ENCODE peak calls at places on chromosomes 11 and 22, in ten cellular contexts. D is activated naive CD4-positive, alpha-beta T cell treated with anti-CD3 and anti-CD28 coated beads for 36 hours; R is AG08396; T is H4; H is T-helper 1 cell; P is iPS-NIHi11; G is non-pigmented ciliary epithelial cell; L is lung; O is AG20443; J is effector memory CD4-positive, alpha-beta T cell. E is an unnamed sample.

GRCh38 chr11:130909650-130910049 is 6.6 kb downstream of the SNX19 start:
- DNase-seq in J (no peak), L (no peak), R (no peak), P (no peak), D (no peak), G (no peak), O (peak), T (no peak), H (no peak), E (no peak)

GRCh38 chr11:11463397-11463796 is 110.3 kb upstream of the CSNK2A3 start:
- DNase-seq in O (no peak), J (no peak), P (no peak), L (no peak), D (no peak), G (no peak), T (no peak), H (no peak), R (no peak), E (peak)

GRCh38 chr11:1701041-1701807 is 4.2 kb downstream of the KRTAP5-6 start:
- DNase-seq in D (no peak), H (no peak), J (no peak), R (no peak), O (no peak), L (no peak), G (no peak), T (no peak), P (peak), E (no peak)

GRCh38 chr22:27405672-27406388 is 395.7 kb downstream of the MN1 start:
- DNase-seq in T (peak), G (no peak), J (no peak), H (no peak), L (peak), P (peak), O (peak), R (peak), D (peak), E (peak)

GRCh38 chr22:43343262-43343988 is at the start of gene SCUBE1:
- DNase-seq in T (no peak), J (peak), R (peak), L (peak), G (no peak), P (peak), H (no peak), D (peak), O (peak), E (peak)

GRCh38 chr11:58316142-58316541 is 42.7 kb downstream of the OR5B17 start:
- DNase-seq in L (no peak), P (no peak), H (no peak), O (peak), T (no peak), R (peak), D (no peak), G (peak), J (no peak), E (no peak)

GRCh38 chr11:69102732-69103615 is 52.8 kb upstream of the SMIM38 start:
- DNase-seq in D (peak), O (no peak), G (no peak), J (no peak), L (no peak), T (no peak), R (no peak), H (no peak), P (no peak), E (peak)

GRCh38 chr11:94417386-94417987 is 16.3 kb upstream of the GPR83 start:
- DNase-seq in R (no peak), O (peak), P (no peak), L (no peak), H (no peak), J (no peak), T (peak), D (no peak), G (no peak), E (no peak)

GRCh38 chr11:66015936-66016792 is 4.4 kb downstream of the CST6 start:
- DNase-seq in O (no peak), G (no peak), P (no peak), H (no peak), T (no peak), R (no peak), D (no peak), J (no peak), L (no peak), E (no peak)

GRCh38 chr11:119356349-119357031 is 10.0 kb upstream of the MFRP start:
- DNase-seq in D (peak), P (peak), O (peak), R (peak), G (no peak), H (peak), J (peak), L (peak), T (peak), E (peak)

GRCh38 chr22:19524170-19525115 is at the start of gene CLDN5:
- DNase-seq in O (peak), P (peak), D (no peak), H (no peak), G (no peak), J (no peak), L (no peak), R (peak), T (no peak), E (no peak)

GRCh38 chr11:88709567-88709966 is 356.2 kb downstream of the GRM5 start:
- DNase-seq in R (no peak), T (peak), G (no peak), O (no peak), D (no peak), L (no peak), P (no peak), H (no peak), J (no peak), E (no peak)